ENCODE peak calls at places on chromosomes 11 and 22, in five cellular contexts. One of them, this sample, is unnamed.

GRCh38 chr22:39349506-39349966 is 255 bp upstream of the SYNGR1 start:
- DNase-seq in H1: no peak
- DNase-seq in SK-N-SH: peak; percentile 95
- DNase-seq in K562: peak; percentile 47
- DNase-seq in HepG2: no peak
- DNase-seq in this sample: no peak

GRCh38 chr22:26658161-26658560 is 773 bp downstream of the MIAT start:
- DNase-seq in H1: no peak
- DNase-seq in SK-N-SH: no peak
- DNase-seq in K562: no peak
- DNase-seq in HepG2: no peak
- DNase-seq in this sample: no peak

GRCh38 chr11:111733655-111734088 is 32.5 kb downstream of the PPP2R1B start:
- DNase-seq in HepG2: no peak
- DNase-seq in H1: no peak
- DNase-seq in K562: no peak
- DNase-seq in SK-N-SH: no peak
- DNase-seq in this sample: no peak

GRCh38 chr11:20125927-20126326 is 34.3 kb downstream of the DBX1 start:
- DNase-seq in SK-N-SH: no peak
- DNase-seq in H1: no peak
- DNase-seq in HepG2: no peak
- DNase-seq in K562: no peak
- DNase-seq in this sample: no peak

GRCh38 chr11:8722156-8722555 is 39.6 kb downstream of the RPL27A start:
- DNase-seq in H1: no peak
- DNase-seq in SK-N-SH: no peak
- DNase-seq in K562: no peak
- DNase-seq in HepG2: peak; percentile 62
- DNase-seq in this sample: no peak

GRCh38 chr22:28736296-28737155 is 5.1 kb downstream of the CHEK2 start:
- DNase-seq in SK-N-SH: no peak
- DNase-seq in K562: no peak
- DNase-seq in HepG2: no peak
- DNase-seq in H1: no peak
- DNase-seq in this sample: no peak

GRCh38 chr22:49691256-49691655 is 136.4 kb downstream of the BRD1 start:
- DNase-seq in SK-N-SH: no peak
- DNase-seq in HepG2: no peak
- DNase-seq in K562: no peak
- DNase-seq in H1: no peak
- DNase-seq in this sample: no peak

GRCh38 chr11:3127706-3128355 is 37.3 kb downstream of the OSBPL5 start:
- DNase-seq in K562: no peak
- DNase-seq in HepG2: no peak
- DNase-seq in SK-N-SH: no peak
- DNase-seq in H1: no peak
- DNase-seq in this sample: no peak

GRCh38 chr11:80503990-80504389 is 1063.2 kb upstream of the TENM4 start:
- DNase-seq in K562: no peak
- DNase-seq in SK-N-SH: peak; percentile 7
- DNase-seq in HepG2: no peak
- DNase-seq in H1: no peak
- DNase-seq in this sample: no peak

GRCh38 chr11:66328307-66329144 is 7.7 kb downstream of the RIN1 start:
- DNase-seq in K562: peak; percentile 89
- DNase-seq in SK-N-SH: peak; percentile 93
- DNase-seq in HepG2: peak; percentile 71
- DNase-seq in H1: peak; percentile 76
- DNase-seq in this sample: no peak

GRCh38 chr11:22703561-22703960 is 37.1 kb downstream of the GAS2 start:
- DNase-seq in K562: no peak
- DNase-seq in SK-N-SH: no peak
- DNase-seq in H1: no peak
- DNase-seq in HepG2: peak; percentile 83
- DNase-seq in this sample: no peak

GRCh38 chr22:29044657-29045176 is 16.9 kb downstream of the C22orf31 start:
- DNase-seq in HepG2: peak; percentile 51
- DNase-seq in H1: no peak
- DNase-seq in SK-N-SH: no peak
- DNase-seq in K562: no peak
- DNase-seq in this sample: no peak

GRCh38 chr22:20509344-20510047 is 2.1 kb downstream of the MED15 start:
- DNase-seq in K562: peak; percentile 95
- DNase-seq in HepG2: peak; percentile 84
- DNase-seq in H1: no peak
- DNase-seq in SK-N-SH: peak; percentile 48
- DNase-seq in this sample: no peak

GRCh38 chr22:49626361-49627216 is 201.1 kb downstream of the BRD1 start:
- DNase-seq in H1: no peak
- DNase-seq in K562: no peak
- DNase-seq in HepG2: no peak
- DNase-seq in SK-N-SH: no peak
- DNase-seq in this sample: no peak

GRCh38 chr22:30044369-30044768 is 35.9 kb upstream of the HORMAD2 start:
- DNase-seq in K562: no peak
- DNase-seq in HepG2: peak; percentile 34
- DNase-seq in H1: no peak
- DNase-seq in SK-N-SH: peak; percentile 45
- DNase-seq in this sample: no peak

GRCh38 chr11:69013009-69013951 is at the start of gene MRGPRF:
- DNase-seq in SK-N-SH: peak; percentile 89
- DNase-seq in HepG2: no peak
- DNase-seq in K562: no peak
- DNase-seq in H1: peak; percentile 34
- DNase-seq in this sample: no peak
- TF ChIP-seq EP300 in SK-N-SH: no peak
- TF ChIP-seq EP300 in HepG2: no peak
- TF ChIP-seq EP300 in K562: no peak
- TF ChIP-seq EP300 in H1: no peak
- TF ChIP-seq EP300 in this sample: no peak

DNA sequence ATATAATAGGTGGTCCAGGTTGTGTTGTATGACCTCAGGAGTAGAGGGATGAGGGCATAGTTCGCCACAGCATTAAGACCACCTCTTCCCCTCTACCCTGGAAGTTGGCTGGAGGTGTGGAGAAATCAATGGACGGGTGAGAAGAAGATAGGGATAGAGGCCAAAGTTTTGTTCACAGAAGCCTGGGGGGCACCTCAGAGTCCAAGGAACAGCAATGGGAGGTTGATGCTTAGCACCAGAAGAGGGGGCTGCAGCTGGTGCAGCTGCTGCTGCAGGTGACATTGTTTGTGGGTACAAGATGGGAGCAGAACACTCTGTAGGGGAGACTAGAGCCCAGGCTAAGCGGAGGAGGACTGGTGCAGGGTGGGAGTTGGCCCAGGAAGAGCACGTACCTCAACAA is 31.2 kb upstream of the SPON1 start:
- DNase-seq in K562: no peak
- DNase-seq in SK-N-SH: no peak
- DNase-seq in H1: no peak
- DNase-seq in HepG2: no peak
- DNase-seq in this sample: no peak
- TF ChIP-seq SIN3A in K562: no peak
- TF ChIP-seq SIN3A in SK-N-SH: no peak
- TF ChIP-seq SIN3A in H1: no peak
- TF ChIP-seq SIN3A in HepG2: no peak
- TF ChIP-seq SIN3A in this sample: no peak

GRCh38 chr22:23277583-23278295 is 97.4 kb downstream of the BCR start:
- DNase-seq in HepG2: no peak
- DNase-seq in H1: no peak
- DNase-seq in SK-N-SH: no peak
- DNase-seq in K562: peak; percentile 12
- DNase-seq in this sample: no peak

GRCh38 chr22:23281053-23281405 is 100.7 kb downstream of the BCR start:
- DNase-seq in SK-N-SH: no peak
- DNase-seq in K562: peak; percentile 40
- DNase-seq in HepG2: no peak
- DNase-seq in H1: no peak
- DNase-seq in this sample: no peak

GRCh38 chr22:23280356-23281052 is 100.2 kb downstream of the BCR start:
- DNase-seq in H1: no peak
- DNase-seq in HepG2: no peak
- DNase-seq in SK-N-SH: no peak
- DNase-seq in K562: peak; percentile 28
- DNase-seq in this sample: no peak

GRCh38 chr22:23279781-23280180 is 99.5 kb downstream of the BCR start:
- DNase-seq in HepG2: no peak
- DNase-seq in H1: no peak
- DNase-seq in K562: peak; percentile 49
- DNase-seq in SK-N-SH: no peak
- DNase-seq in this sample: no peak

GRCh38 chr22:23278883-23279675 is 98.8 kb downstream of the BCR start:
- DNase-seq in SK-N-SH: no peak
- DNase-seq in H1: no peak
- DNase-seq in HepG2: no peak
- DNase-seq in K562: peak; percentile 31
- DNase-seq in this sample: no peak
- TF ChIP-seq EP300 in SK-N-SH: no peak
- TF ChIP-seq EP300 in H1: no peak
- TF ChIP-seq EP300 in HepG2: no peak
- TF ChIP-seq EP300 in K562: no peak
- TF ChIP-seq EP300 in this sample: no peak

GRCh38 chr11:67663515-67664212 is 10.8 kb downstream of the ALDH3B2 start:
- DNase-seq in HepG2: no peak
- DNase-seq in SK-N-SH: no peak
- DNase-seq in K562: no peak
- DNase-seq in H1: no peak
- DNase-seq in this sample: no peak
- TF ChIP-seq SIN3A in HepG2: no peak
- TF ChIP-seq SIN3A in SK-N-SH: no peak
- TF ChIP-seq SIN3A in K562: no peak
- TF ChIP-seq SIN3A in H1: no peak
- TF ChIP-seq SIN3A in this sample: no peak

GRCh38 chr22:44026630-44027511 is 2.8 kb downstream of the PARVB start:
- DNase-seq in K562: peak; percentile 82
- DNase-seq in H1: no peak
- DNase-seq in SK-N-SH: no peak
- DNase-seq in HepG2: no peak
- DNase-seq in this sample: peak; percentile 89
- TF ChIP-seq EP300 in K562: no peak
- TF ChIP-seq EP300 in H1: no peak
- TF ChIP-seq EP300 in SK-N-SH: no peak
- TF ChIP-seq EP300 in HepG2: no peak
- TF ChIP-seq EP300 in this sample: peak; percentile 90

GRCh38 chr11:437228-437870 is 4.5 kb downstream of the ANO9 start:
- DNase-seq in H1: no peak
- DNase-seq in HepG2: no peak
- DNase-seq in K562: no peak
- DNase-seq in SK-N-SH: no peak
- DNase-seq in this sample: no peak
- TF ChIP-seq SIN3A in H1: no peak
- TF ChIP-seq SIN3A in HepG2: no peak
- TF ChIP-seq SIN3A in K562: no peak
- TF ChIP-seq SIN3A in SK-N-SH: no peak
- TF ChIP-seq SIN3A in this sample: no peak

GRCh38 chr11:122963981-122964380 is 17.7 kb downstream of the BSX start:
- DNase-seq in SK-N-SH: no peak
- DNase-seq in K562: no peak
- DNase-seq in HepG2: no peak
- DNase-seq in H1: no peak
- DNase-seq in this sample: no peak
- TF ChIP-seq EP300 in SK-N-SH: no peak
- TF ChIP-seq EP300 in K562: no peak
- TF ChIP-seq EP300 in HepG2: no peak
- TF ChIP-seq EP300 in H1: no peak
- TF ChIP-seq EP300 in this sample: no peak

This sample was measured in GM12878.